ENCODE peak calls at places on chromosomes 11 and 22, in ten cellular contexts. Z is upper lobe of left lung, L is stomach, R is suprapubic skin, M is HCT116, D is K562, S is prostate gland, Y is GM12878, Q is esophagus muscularis mucosa, U is H1. J is an unnamed sample.

GRCh38 chr11:72831521-72832300 is 17.5 kb downstream of the ATG16L2 start:
- DNase-seq in Y (no peak), R (peak; percentile 86), Z (peak; percentile 85), D (peak; percentile 85), Q (no peak), S (peak; percentile 77), M (peak; percentile 54), U (peak; percentile 90), L (peak; percentile 85), J (peak; percentile 91)

GRCh38 chr11:18792066-18792591 is 531 bp upstream of the PTPN5 start:
- DNase-seq in U (no peak), R (no peak), D (no peak), Q (no peak), S (no peak), M (no peak), L (no peak), Z (no peak), Y (no peak), J (no peak)

GRCh38 chr11:61004037-61004641 is 32.7 kb downstream of the CD6 start:
- DNase-seq in Q (no peak), Y (no peak), Z (no peak), U (no peak), D (no peak), S (no peak), M (no peak), L (no peak), R (no peak), J (peak; percentile 64)

GRCh38 chr22:41021039-41021654 is 70.0 kb downstream of the RBX1 start:
- DNase-seq in M (no peak), S (peak; percentile 4), R (peak; percentile 66), Z (peak; percentile 36), D (no peak), Y (no peak), U (peak; percentile 59), Q (no peak), L (no peak), J (peak; percentile 77)

GRCh38 chr11:17775035-17775348 is 40.4 kb downstream of the KCNC1 start:
- DNase-seq in Y (no peak), M (no peak), S (no peak), R (no peak), Q (no peak), L (no peak), Z (no peak), U (no peak), D (no peak), J (no peak)

GRCh38 chr11:123822022-123822421 is 15.9 kb upstream of the OR6M1 start:
- DNase-seq in L (no peak), S (no peak), Y (no peak), Z (no peak), D (no peak), M (no peak), Q (no peak), U (no peak), R (no peak), J (no peak)

GRCh38 chr11:125075900-125076317 is 12.8 kb downstream of the SLC37A2 start:
- DNase-seq in S (no peak), Q (no peak), D (peak; percentile 62), Z (no peak), Y (no peak), M (no peak), U (peak; percentile 44), L (no peak), R (peak; percentile 70), J (no peak)

GRCh38 chr11:82533628-82534353 is 199.9 kb downstream of the FAM181B start:
- DNase-seq in M (no peak), L (no peak), S (no peak), Y (no peak), U (no peak), Z (no peak), Q (no peak), D (no peak), R (no peak), J (no peak)

GRCh38 chr11:45665206-45665932 is at the start of gene CHST1:
- DNase-seq in Q (no peak), Y (no peak), L (peak; percentile 67), D (peak; percentile 9), R (peak; percentile 69), M (no peak), Z (peak; percentile 40), U (peak; percentile 64), S (peak; percentile 21), J (peak; percentile 74)

GRCh38 chr11:82045748-82046457 is 687.8 kb downstream of the FAM181B start:
- DNase-seq in U (no peak), M (no peak), R (no peak), S (no peak), Z (no peak), D (no peak), Q (no peak), L (no peak), Y (no peak), J (no peak)

GRCh38 chr11:68267881-68268240 is 3.9 kb downstream of the C11orf24 start:
- DNase-seq in Q (no peak), S (no peak), U (no peak), L (no peak), M (no peak), Z (no peak), R (no peak), D (no peak), Y (no peak), J (no peak)

GRCh38 chr11:68271023-68271780 is 571 bp downstream of the C11orf24 start:
- DNase-seq in D (peak; percentile 87), U (peak; percentile 74), L (peak; percentile 61), M (peak; percentile 61), S (no peak), Z (peak; percentile 58), Q (no peak), R (peak; percentile 78), Y (no peak), J (peak; percentile 86)

GRCh38 chr11:68266936-68267880 is 4.6 kb downstream of the C11orf24 start:
- DNase-seq in Q (no peak), S (no peak), M (no peak), L (no peak), D (peak; percentile 70), R (no peak), Z (no peak), Y (no peak), U (no peak), J (no peak)

GRCh38 chr11:68270334-68271022 is 1.3 kb downstream of the C11orf24 start:
- DNase-seq in U (no peak), S (no peak), R (peak; percentile 37), L (no peak), Y (no peak), D (no peak), M (no peak), Z (no peak), Q (no peak), J (no peak)

GRCh38 chr11:68269414-68270081 is 2.2 kb downstream of the C11orf24 start:
- DNase-seq in Q (no peak), L (no peak), Y (no peak), D (peak; percentile 43), U (no peak), S (no peak), M (no peak), R (peak; percentile 31), Z (no peak), J (no peak)
- H3K4me3 ChIP-seq in Q (no peak overlapping the region), L (no peak overlapping the region), Y (peak overlapping the region; percentile 95), D (no peak overlapping the region), U (no peak overlapping the region), S (no peak overlapping the region), M (no peak overlapping the region), R (peak overlapping the region; percentile 6), Z (no peak overlapping the region), J (no peak overlapping the region)

GRCh38 chr22:29310863-29311339 is 4.5 kb downstream of the GAS2L1 start:
- DNase-seq in R (peak; percentile 99), S (peak; percentile 93), M (peak; percentile 75), Z (peak; percentile 95), Y (no peak), D (peak; percentile 89), U (peak; percentile 82), L (peak; percentile 89), Q (peak; percentile 99), J (peak; percentile 91)
- H3K4me1 ChIP-seq in R (peaks cover 92% of the 10 kb centered on the region), S (peaks cover 37% of the 10 kb centered on the region), M (peaks cover 26% of the 10 kb centered on the region), Z (peaks cover 74% of the 10 kb centered on the region), Y (no peaks in the 10 kb centered on the region), D (peaks cover 89% of the 10 kb centered on the region), U (peaks cover 18% of the 10 kb centered on the region), L (peaks cover 79% of the 10 kb centered on the region), Q (peaks cover 88% of the 10 kb centered on the region), J (peaks cover 99% of the 10 kb centered on the region)

GRCh38 chr11:27409742-27410141 is 46.7 kb upstream of the CCDC34 start:
- DNase-seq in R (no peak), Z (no peak), M (no peak), Q (no peak), S (no peak), Y (no peak), U (no peak), L (no peak), D (no peak), J (no peak)

GRCh38 chr11:27410301-27410700 is 47.3 kb upstream of the CCDC34 start:
- DNase-seq in Q (no peak), R (no peak), M (no peak), Z (no peak), L (no peak), Y (no peak), U (no peak), D (no peak), S (no peak), J (no peak)

GRCh38 chr11:27408231-27408630 is 45.2 kb upstream of the CCDC34 start:
- DNase-seq in D (no peak), Y (no peak), Q (no peak), R (no peak), U (no peak), Z (no peak), M (no peak), S (no peak), L (no peak), J (no peak)

GRCh38 chr11:27411330-27411729 is 48.3 kb upstream of the CCDC34 start:
- DNase-seq in L (no peak), D (no peak), U (no peak), Q (no peak), Z (no peak), R (no peak), S (no peak), M (no peak), Y (no peak), J (no peak)

GRCh38 chr11:27409060-27409459 is 46.0 kb upstream of the CCDC34 start:
- DNase-seq in Z (no peak), R (no peak), L (no peak), Q (no peak), D (no peak), U (no peak), M (no peak), S (no peak), Y (no peak), J (no peak)
- TF ChIP-seq POLR2AphosphoS5 in Z (no peak), R (no peak), L (no peak), Q (no peak), D (no peak), U (no peak), M (no peak), S (no peak), Y (no peak), J (no peak)

DNA sequence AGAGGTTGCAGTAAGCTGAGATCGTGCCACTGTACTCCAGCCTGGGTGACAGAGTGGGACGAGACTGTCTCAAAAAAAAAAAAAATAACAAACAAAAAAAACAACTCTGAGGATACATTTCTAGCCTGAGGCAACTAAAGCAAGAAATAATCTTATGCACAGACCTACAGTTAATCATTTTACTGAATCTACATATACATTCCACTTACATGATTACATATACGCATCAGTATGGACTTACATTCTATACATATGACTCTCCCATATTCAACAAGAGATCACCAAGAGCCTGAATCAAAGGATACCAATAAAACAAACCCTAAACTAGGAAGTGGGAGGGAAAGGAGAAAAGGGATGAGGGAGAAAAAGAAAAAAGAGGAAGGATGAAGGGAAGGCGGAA is 1.1 kb downstream of the ALG8 start:
- DNase-seq in Z (no peak), L (no peak), U (no peak), R (no peak), Y (no peak), M (no peak), Q (no peak), D (no peak), S (no peak), J (no peak)
- H3K4me3 ChIP-seq in Z (no peak overlapping the region), L (no peak overlapping the region), U (peak overlapping the region; percentile 91), R (peak overlapping the region; percentile 64), Y (peak overlapping the region; percentile 88), M (peak overlapping the region; percentile 78), Q (no peak overlapping the region), D (peak overlapping the region; percentile 59), S (no peak overlapping the region), J (peak overlapping the region; percentile 84)

J was measured in spleen.